ENCODE peak calls at places on chromosomes 12 and 14, in seven cellular contexts. W, O, J, D, M, C and F are unnamed samples.

GRCh38 chr12:57112492-57113294 is 1.5 kb upstream of the STAT6 start:
- DNase-seq in W (peak), O (peak), J (no peak), D (no peak), M (no peak), C (no peak), F (no peak)

GRCh38 chr14:53683229-53683628 is 273.4 kb downstream of the BMP4 start:
- DNase-seq in W (no peak), O (no peak), J (no peak), D (no peak), M (no peak), C (peak), F (no peak)

GRCh38 chr14:61489002-61489401 is 167.6 kb downstream of the PRKCH start:
- DNase-seq in W (no peak), O (no peak), J (no peak), D (no peak), M (no peak), C (no peak), F (no peak)

GRCh38 chr12:110345176-110345651 is 58.3 kb downstream of the ANAPC7 start:
- DNase-seq in W (no peak), O (no peak), J (no peak), D (no peak), M (no peak), C (peak), F (no peak)

GRCh38 chr14:64438181-64438839 is 27.0 kb upstream of the AKAP5 start:
- DNase-seq in W (no peak), O (no peak), J (peak), D (no peak), M (peak), C (peak), F (no peak)

GRCh38 chr12:90683871-90684270 is 271.1 kb downstream of the CCER1 start:
- DNase-seq in W (no peak), O (no peak), J (no peak), D (no peak), M (no peak), C (no peak), F (no peak)

GRCh38 chr14:89040080-89040437 is 215.6 kb downstream of the TTC8 start:
- DNase-seq in W (no peak), O (no peak), J (no peak), D (no peak), M (no peak), C (no peak), F (no peak)

GRCh38 chr14:103808403-103809001 is 38.9 kb downstream of the PPP1R13B start:
- DNase-seq in W (peak), O (peak), J (peak), D (peak), M (peak), C (peak), F (no peak)

GRCh38 chr14:72291908-72292688 is 359.9 kb downstream of the RGS6 start:
- DNase-seq in W (peak), O (peak), J (peak), D (peak), M (peak), C (peak), F (no peak)

DNA sequence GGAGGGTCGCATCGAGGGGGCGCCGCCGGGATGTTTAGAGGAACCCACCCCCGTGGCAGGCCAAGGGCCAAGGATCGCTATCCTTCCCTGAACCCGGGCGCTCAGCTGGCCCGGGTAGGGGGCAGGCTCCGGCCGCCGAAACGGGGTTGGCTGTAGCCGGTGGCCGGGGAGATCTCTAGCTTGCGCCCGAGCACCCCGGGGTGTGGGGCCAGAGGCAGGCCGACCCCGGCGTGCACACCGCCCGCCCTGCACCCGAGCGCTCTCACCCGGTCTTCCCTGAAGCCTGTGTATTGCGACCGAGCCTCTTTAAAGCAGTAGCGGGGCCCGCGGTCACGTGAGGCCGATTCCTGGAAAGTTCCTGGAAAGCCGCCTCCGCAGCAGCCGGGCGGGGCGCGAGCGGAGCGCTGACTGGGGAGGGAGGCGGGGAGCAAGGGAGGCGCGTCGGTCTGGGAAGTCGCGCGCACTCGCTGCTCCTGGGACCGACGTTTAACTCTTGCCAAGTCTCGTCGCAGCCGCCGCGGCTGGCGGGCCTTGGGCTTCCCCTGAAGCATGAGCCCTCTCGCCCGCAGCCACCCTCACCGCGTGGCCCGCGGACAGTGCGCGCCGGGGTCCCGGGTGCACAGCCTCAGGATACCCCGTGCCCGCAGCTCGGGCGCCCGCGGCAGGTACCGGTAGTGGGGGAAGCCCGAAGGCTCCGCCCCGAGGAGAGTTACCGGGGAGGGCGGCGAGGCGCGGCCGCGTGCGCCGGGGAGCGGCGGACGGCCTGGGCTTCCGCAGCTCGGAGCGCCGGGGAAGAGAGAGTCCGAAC is 1.7 kb upstream of the SOCS2 start:
- DNase-seq in W (peak), O (peak), J (peak), D (peak), M (peak), C (peak), F (peak)
- TF ChIP-seq CTCF in W (no peak), O (no peak), J (no peak), D (no peak), M (no peak), C (no peak), F (no peak)

DNA sequence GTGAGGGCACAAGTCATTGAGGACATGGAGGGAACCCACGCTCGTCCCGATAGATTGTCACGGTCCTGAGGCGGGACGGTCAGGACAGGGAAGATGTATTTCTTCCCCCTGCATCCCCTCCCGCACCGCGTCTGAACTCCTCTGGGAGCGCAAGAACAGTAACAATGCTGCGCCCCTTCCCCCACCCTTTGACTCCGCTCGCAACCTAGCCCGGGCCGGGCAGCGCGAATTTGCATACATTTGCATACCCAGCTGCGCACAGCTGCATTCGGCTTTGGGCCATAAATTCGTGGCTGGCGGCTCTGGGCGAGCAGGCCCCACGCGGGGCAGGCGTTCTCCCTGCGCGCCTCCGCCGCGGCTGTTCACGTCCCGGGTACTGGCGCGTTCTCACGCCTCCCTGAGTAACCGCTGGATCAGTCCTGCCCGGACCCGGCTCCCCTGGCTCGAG is 29.0 kb upstream of the SMUG1 start:
- DNase-seq in W (peak), O (no peak), J (peak), D (peak), M (no peak), C (no peak), F (no peak)
- TF ChIP-seq CTCF in W (no peak), O (no peak), J (no peak), D (no peak), M (no peak), C (no peak), F (no peak)

GRCh38 chr14:102210421-102211042 is 70.8 kb downstream of the WDR20 start:
- DNase-seq in W (no peak), O (no peak), J (no peak), D (no peak), M (no peak), C (no peak), F (no peak)

GRCh38 chr14:102208741-102209140 is 69.0 kb downstream of the WDR20 start:
- DNase-seq in W (no peak), O (no peak), J (no peak), D (no peak), M (no peak), C (no peak), F (no peak)

GRCh38 chr14:102207831-102208365 is 68.2 kb downstream of the WDR20 start:
- DNase-seq in W (no peak), O (no peak), J (no peak), D (no peak), M (no peak), C (no peak), F (no peak)

GRCh38 chr14:102211240-102211639 is 71.5 kb downstream of the WDR20 start:
- DNase-seq in W (no peak), O (no peak), J (no peak), D (no peak), M (no peak), C (no peak), F (no peak)

DNA sequence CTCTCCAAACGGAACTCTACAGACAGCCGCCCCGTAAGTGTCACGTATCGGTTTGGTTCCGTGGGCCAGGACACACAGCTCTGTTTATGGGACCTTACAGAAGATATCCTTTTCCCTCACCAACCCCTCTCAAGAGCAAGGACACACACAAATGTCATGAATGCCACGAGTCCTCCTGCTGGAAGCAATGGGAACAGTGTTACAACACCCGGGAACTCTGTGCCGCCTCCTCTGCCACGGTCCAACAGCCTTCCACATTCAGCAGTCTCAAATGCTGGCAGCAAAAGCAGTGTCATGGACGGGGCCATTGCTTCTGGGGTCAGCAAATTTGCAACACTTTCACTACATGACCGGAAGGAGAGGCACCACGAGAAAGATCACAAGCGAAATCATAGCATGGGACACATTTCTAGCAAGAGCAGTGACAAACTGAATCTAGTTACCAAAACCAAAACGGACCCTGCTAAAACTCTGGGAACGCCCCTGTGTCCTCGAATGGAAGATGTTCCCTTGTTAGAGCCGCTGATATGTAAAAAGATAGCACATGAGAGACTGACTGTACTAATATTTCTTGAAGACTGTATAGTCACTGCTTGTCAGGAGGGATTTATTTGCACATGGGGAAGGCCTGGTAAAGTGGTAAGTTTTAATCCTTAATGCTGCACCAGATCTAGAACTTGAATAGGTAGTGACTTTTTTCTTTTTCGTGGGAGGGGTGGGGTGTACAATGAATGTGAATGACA is 69.7 kb downstream of the WDR20 start:
- DNase-seq in W (no peak), O (no peak), J (peak), D (no peak), M (peak), C (no peak), F (no peak)
- TF ChIP-seq CTCF in W (no peak), O (peak), J (peak), D (no peak), M (peak), C (no peak), F (peak)

DNA sequence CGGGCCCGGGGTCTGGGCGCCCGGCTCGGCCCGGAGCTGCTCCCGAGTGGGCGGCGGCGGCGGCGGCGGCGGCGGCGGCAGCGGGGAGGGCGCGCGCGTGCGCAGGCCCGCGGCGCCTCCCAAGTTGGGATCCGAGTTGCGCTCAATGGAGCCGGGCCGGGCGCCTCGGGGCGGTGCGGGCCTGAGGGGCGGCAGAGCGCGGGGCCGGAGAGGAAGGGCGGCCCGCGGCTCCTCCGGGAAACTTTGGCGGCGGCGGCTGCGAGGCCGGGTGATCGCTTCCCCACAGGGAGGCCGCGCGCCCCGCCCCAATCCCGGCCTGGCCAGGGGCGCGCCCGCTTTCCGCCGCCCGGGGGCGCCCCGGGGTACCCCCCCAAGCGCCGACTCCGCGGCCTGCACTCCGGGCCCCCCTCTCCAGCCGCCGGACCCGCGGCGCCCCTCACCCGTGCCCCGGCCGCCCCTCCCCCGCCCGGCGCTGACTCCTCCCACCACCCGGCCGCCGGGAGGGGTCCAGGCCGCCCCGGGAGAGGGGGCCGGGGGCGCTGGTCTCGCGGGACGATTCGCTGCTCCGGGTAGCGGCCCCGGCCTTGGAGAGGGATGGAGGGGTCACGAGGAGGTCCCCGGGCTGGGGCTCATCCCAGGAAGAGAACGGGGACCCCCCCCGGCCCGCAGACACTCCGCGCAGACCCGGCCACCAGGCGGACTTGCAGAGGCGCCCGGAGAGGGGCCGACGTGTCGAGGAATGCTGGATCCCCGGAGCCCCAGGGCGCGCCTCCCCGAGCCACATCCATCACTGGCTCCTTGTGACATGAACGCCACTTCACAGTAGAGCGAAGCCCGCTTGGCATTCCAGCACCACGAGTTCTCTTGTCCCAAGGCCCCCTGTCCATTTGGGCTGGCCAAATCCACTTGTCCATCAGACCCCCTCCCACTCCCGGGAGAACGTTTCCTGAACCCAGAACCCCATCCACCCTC is at the start of gene RILPL1:
- DNase-seq in W (peak), O (peak), J (peak), D (peak), M (no peak), C (peak), F (no peak)
- TF ChIP-seq CTCF in W (no peak), O (peak), J (peak), D (peak), M (peak), C (no peak), F (peak)

GRCh38 chr14:23299986-23300686 is 2.5 kb downstream of the PPP1R3E start:
- DNase-seq in W (no peak), O (no peak), J (no peak), D (no peak), M (no peak), C (no peak), F (no peak)

GRCh38 chr14:23302290-23303225 is at the start of gene PPP1R3E:
- DNase-seq in W (peak), O (peak), J (peak), D (peak), M (no peak), C (peak), F (no peak)

GRCh38 chr14:23301969-23302289 is 730 bp downstream of the PPP1R3E start:
- DNase-seq in W (no peak), O (no peak), J (no peak), D (no peak), M (no peak), C (no peak), F (no peak)

GRCh38 chr14:23300687-23301223 is 1.9 kb downstream of the PPP1R3E start:
- DNase-seq in W (no peak), O (peak), J (peak), D (no peak), M (no peak), C (peak), F (no peak)

GRCh38 chr14:23301288-23301968 is 1.2 kb downstream of the PPP1R3E start:
- DNase-seq in W (peak), O (peak), J (peak), D (peak), M (peak), C (peak), F (peak)
- TF ChIP-seq CTCF in W (peak), O (peak), J (peak), D (peak), M (peak), C (peak), F (peak)